ENCODE peak calls at places on chromosomes 12 and 14, in four cellular contexts. K is GM12891, U is K562, C is GM12878. A is an unnamed sample.

GRCh38 chr14:60310086-60310684 is 61.2 kb downstream of the PPM1A start:
- DNase-seq in C (no peak), K (no peak), U (no peak), A (no peak)

GRCh38 chr12:116263844-116264243 is 13.6 kb downstream of the MED13L start:
- DNase-seq in U (no peak), K (no peak), C (no peak), A (no peak)

GRCh38 chr14:104112609-104113571 is 25.5 kb upstream of the KIF26A start:
- DNase-seq in C (no peak), U (no peak), K (no peak), A (no peak)

GRCh38 chr12:119148049-119148448 is 30.7 kb upstream of the HSPB8 start:
- DNase-seq in C (no peak), K (no peak), U (no peak), A (no peak)

GRCh38 chr12:83016226-83016835 is 329.6 kb downstream of the TMTC2 start:
- DNase-seq in U (peak; percentile 14), K (no peak), C (no peak), A (no peak)

GRCh38 chr12:2049604-2050540 is 2.9 kb upstream of the CACNA1C start:
- DNase-seq in K (no peak), C (no peak), U (no peak), A (no peak)

GRCh38 chr12:67355428-67356385 is 86.5 kb downstream of the CAND1 start:
- DNase-seq in C (peak; percentile 16), U (peak; percentile 15), K (no peak), A (no peak)

GRCh38 chr14:102829106-102829505 is 51.9 kb downstream of the TRAF3 start:
- DNase-seq in K (no peak), C (no peak), U (no peak), A (no peak)

GRCh38 chr14:79543348-79543747 is 668.0 kb downstream of the DIO2 start:
- DNase-seq in C (no peak), U (no peak), K (no peak), A (no peak)

GRCh38 chr14:103624860-103625259 is 4.2 kb upstream of the KLC1 start:
- DNase-seq in U (no peak), C (no peak), K (no peak), A (no peak)

GRCh38 chr14:74596747-74597456 is 15.1 kb downstream of the LTBP2 start:
- DNase-seq in C (no peak), U (no peak), K (no peak), A (no peak)
- TF ChIP-seq SPI1 in C (no peak), U (no peak), K (no peak), A (no peak)

GRCh38 chr12:46267618-46268348 is 1.1 kb downstream of the SLC38A1 start:
- DNase-seq in K (no peak), C (no peak), U (peak; percentile 43), A (no peak)

GRCh38 chr12:46271846-46272245 is 3.0 kb upstream of the SLC38A1 start:
- DNase-seq in C (no peak), U (no peak), K (no peak), A (no peak)

GRCh38 chr12:46268617-46269428 is at the start of gene SLC38A1:
- DNase-seq in K (peak; percentile 64), C (no peak), U (peak; percentile 80), A (peak; percentile 95)

GRCh38 chr12:46268349-46268616 is 560 bp downstream of the SLC38A1 start:
- DNase-seq in C (no peak), K (no peak), U (no peak), A (no peak)

DNA sequence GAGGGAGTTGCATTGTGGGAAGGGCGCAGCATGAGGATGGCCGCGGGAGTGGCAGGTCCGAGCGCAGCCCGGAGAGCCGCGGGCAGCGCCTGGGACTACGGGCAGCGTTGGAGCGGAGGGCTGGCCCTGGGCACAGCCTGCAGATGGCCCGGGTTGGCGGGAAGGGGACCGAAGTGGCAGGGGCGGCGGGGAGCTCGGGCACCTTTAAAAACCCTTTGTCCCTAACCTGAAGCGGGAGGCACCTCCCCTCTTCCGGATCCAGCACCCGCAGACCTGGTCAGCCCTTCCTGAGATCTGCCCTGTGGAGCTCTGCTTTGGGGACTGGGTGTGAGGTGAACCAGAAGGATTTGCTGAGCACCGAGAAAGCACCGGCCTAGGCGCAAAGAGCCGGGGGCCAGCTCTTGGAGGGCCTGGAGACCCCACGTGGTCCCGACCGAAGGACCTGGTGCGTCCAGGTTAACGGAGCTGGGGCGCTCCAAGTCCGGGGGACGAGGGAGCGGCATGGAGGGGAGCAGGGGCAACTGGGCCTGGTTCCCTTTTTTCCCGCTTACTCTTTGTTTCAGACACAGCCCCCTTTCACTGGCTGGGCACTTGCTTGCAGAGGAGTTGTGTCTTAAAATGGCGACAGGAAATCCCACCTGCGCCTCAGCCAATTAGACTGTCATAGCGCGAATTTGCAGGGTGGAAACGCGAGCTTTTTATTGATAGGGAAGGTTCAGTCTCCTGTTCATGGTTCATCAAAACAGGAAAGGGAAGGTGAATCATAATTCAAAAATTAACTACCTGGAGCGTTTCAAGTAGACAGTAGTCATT is 792 bp upstream of the SLC38A1 start:
- DNase-seq in U (no peak), C (no peak), K (peak; percentile 49), A (no peak)
- TF ChIP-seq SPI1 in U (no peak), C (peak; percentile 34), K (peak; percentile 33), A (no peak)

GRCh38 chr14:20501346-20501745 is 4.0 kb upstream of the RNASE10 start:
- DNase-seq in K (no peak), C (no peak), U (no peak), A (no peak)
- TF ChIP-seq SPI1 in K (no peak), C (no peak), U (no peak), A (no peak)

GRCh38 chr14:21267886-21268611 is 1.2 kb downstream of the HNRNPC start:
- DNase-seq in U (no peak), C (no peak), K (no peak), A (no peak)

GRCh38 chr14:21269252-21270046 is at the start of gene HNRNPC:
- DNase-seq in U (peak; percentile 92), K (peak; percentile 76), C (peak; percentile 100), A (peak; percentile 99)

GRCh38 chr14:21264025-21264801 is 5.0 kb downstream of the HNRNPC start:
- DNase-seq in K (no peak), U (no peak), C (peak; percentile 56), A (no peak)

GRCh38 chr14:21267431-21267845 is 1.8 kb downstream of the HNRNPC start:
- DNase-seq in C (no peak), U (no peak), K (no peak), A (no peak)

DNA sequence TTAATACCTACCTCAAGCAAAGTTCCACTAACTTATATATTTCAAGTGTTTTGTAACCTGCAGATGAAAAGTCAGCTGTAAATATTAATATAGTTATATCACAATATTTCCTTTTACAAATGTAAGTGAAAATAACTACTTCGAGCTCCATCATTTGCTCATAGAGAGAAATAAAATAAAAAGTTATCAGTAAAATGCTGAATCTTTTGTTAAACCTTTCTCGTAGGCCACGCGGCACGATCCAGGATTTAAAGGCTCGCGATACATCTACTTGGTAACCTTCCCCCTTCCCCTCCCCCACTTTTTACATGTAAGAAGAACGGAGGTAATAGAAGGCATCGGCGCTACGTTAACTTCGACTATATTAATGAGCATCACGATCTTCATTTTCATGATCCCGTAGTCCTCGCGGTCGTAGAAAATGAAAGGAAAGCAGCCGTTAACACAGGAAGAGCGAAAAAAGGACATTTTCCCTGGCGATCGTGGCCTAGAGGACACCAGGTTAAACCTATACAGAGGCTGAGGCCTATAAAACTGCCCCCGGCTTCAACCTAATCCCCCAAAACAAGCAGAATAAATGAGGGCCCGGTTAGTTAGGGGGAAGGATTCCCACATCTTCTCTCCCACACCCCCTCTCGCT is 510 bp downstream of the HNRNPC start:
- DNase-seq in C (no peak), K (no peak), U (peak; percentile 41), A (peak; percentile 45)
- TF ChIP-seq SPI1 in C (no peak), K (no peak), U (no peak), A (no peak)

GRCh38 chr12:89016970-89017778 is 335.1 kb downstream of the DUSP6 start:
- DNase-seq in U (peak; percentile 11), C (no peak), K (no peak), A (peak; percentile 41)
- TF ChIP-seq SPI1 in U (no peak), C (no peak), K (no peak), A (no peak)